ENCODE peak calls at places on chromosome 3, in seven cellular contexts. Y is mesenchymal stem cell; M is PC-9; Z is CD8-positive, alpha-beta T cell; Q is mammary epithelial cell; K is HCT116; C is aorta. H is an unnamed sample.

GRCh38 chr3:122892118-122892517 is 97.2 kb downstream of the SLC49A4 start:
- DNase-seq in Y (no peak), M (no peak), Z (no peak), Q (no peak), K (no peak), C (no peak), H (no peak)

GRCh38 chr3:183592820-183593219 is 37.3 kb upstream of the KLHL6 start:
- DNase-seq in Y (no peak), M (no peak), Z (no peak), Q (no peak), K (no peak), C (no peak), H (no peak)

GRCh38 chr3:106534206-106534605 is 665.4 kb upstream of the CBLB start:
- DNase-seq in Y (peak; percentile 46), M (peak; percentile 41), Z (peak; percentile 25), Q (peak; percentile 60), K (no peak), C (no peak), H (peak; percentile 33)

GRCh38 chr3:108132727-108133373 is 42.0 kb upstream of the CD47 start:
- DNase-seq in Y (peak; percentile 71), M (peak; percentile 99), Z (no peak), Q (peak; percentile 82), K (peak; percentile 39), C (no peak), H (no peak)

GRCh38 chr3:23949784-23950183 is 4.7 kb downstream of the NR1D2 start:
- DNase-seq in Y (peak; percentile 49), M (no peak), Z (no peak), Q (no peak), K (no peak), C (peak; percentile 59), H (no peak)

GRCh38 chr3:150412599-150413069 is 4.5 kb downstream of the TSC22D2 start:
- DNase-seq in Y (peak; percentile 87), M (peak; percentile 70), Z (no peak), Q (peak; percentile 67), K (no peak), C (no peak), H (no peak)

GRCh38 chr3:58722526-58722925 is 56.0 kb upstream of the FAM3D start:
- DNase-seq in Y (no peak), M (no peak), Z (no peak), Q (no peak), K (no peak), C (no peak), H (no peak)

GRCh38 chr3:99551520-99551919 is 86.9 kb upstream of the COL8A1 start:
- DNase-seq in Y (no peak), M (no peak), Z (no peak), Q (no peak), K (no peak), C (no peak), H (no peak)

GRCh38 chr3:13021934-13022265 is 51.3 kb downstream of the IQSEC1 start:
- DNase-seq in Y (no peak), M (no peak), Z (no peak), Q (no peak), K (no peak), C (peak; percentile 47), H (no peak)

GRCh38 chr3:62186967-62187366 is 186.4 kb downstream of the FEZF2 start:
- DNase-seq in Y (peak; percentile 22), M (no peak), Z (no peak), Q (no peak), K (peak; percentile 0), C (no peak), H (no peak)

GRCh38 chr3:150588027-150588830 is 14.9 kb upstream of the SELENOT start:
- DNase-seq in Y (no peak), M (no peak), Z (no peak), Q (no peak), K (no peak), C (no peak), H (no peak)

GRCh38 chr3:194080913-194081800 is 54.8 kb upstream of the HES1 start:
- DNase-seq in Y (no peak), M (no peak), Z (no peak), Q (no peak), K (no peak), C (no peak), H (no peak)

GRCh38 chr3:87624860-87625259 is 348.5 kb upstream of the POU1F1 start:
- DNase-seq in Y (no peak), M (no peak), Z (no peak), Q (no peak), K (no peak), C (no peak), H (no peak)

GRCh38 chr3:81218023-81218422 is 543.4 kb downstream of the GBE1 start:
- DNase-seq in Y (no peak), M (no peak), Z (no peak), Q (no peak), K (no peak), C (no peak), H (no peak)

GRCh38 chr3:58329922-58330413 is 2.7 kb upstream of the PXK start:
- DNase-seq in Y (no peak), M (no peak), Z (no peak), Q (no peak), K (no peak), C (no peak), H (no peak)

GRCh38 chr3:43689766-43690399 is 855 bp upstream of the ABHD5 start:
- DNase-seq in Y (no peak), M (peak; percentile 55), Z (no peak), Q (peak; percentile 41), K (no peak), C (peak; percentile 57), H (no peak)

GRCh38 chr3:48469046-48469915 is 22.7 kb downstream of the ATRIP start:
- DNase-seq in Y (no peak), M (no peak), Z (no peak), Q (no peak), K (no peak), C (no peak), H (no peak)

GRCh38 chr3:104245241-104245640 is 1121.5 kb upstream of the ALCAM start:
- DNase-seq in Y (no peak), M (no peak), Z (no peak), Q (no peak), K (no peak), C (no peak), H (no peak)

GRCh38 chr3:26624209-26624775 is 1.7 kb downstream of the LRRC3B start:
- DNase-seq in Y (no peak), M (no peak), Z (no peak), Q (no peak), K (no peak), C (no peak), H (no peak)

GRCh38 chr3:26623409-26624208 is 1.0 kb downstream of the LRRC3B start:
- DNase-seq in Y (no peak), M (no peak), Z (no peak), Q (no peak), K (no peak), C (no peak), H (no peak)

GRCh38 chr3:26621176-26621575 is 1.4 kb upstream of the LRRC3B start:
- DNase-seq in Y (no peak), M (no peak), Z (no peak), Q (no peak), K (no peak), C (no peak), H (no peak)

GRCh38 chr3:26621891-26622633 is 510 bp upstream of the LRRC3B start:
- DNase-seq in Y (no peak), M (no peak), Z (no peak), Q (no peak), K (no peak), C (no peak), H (no peak)

DNA sequence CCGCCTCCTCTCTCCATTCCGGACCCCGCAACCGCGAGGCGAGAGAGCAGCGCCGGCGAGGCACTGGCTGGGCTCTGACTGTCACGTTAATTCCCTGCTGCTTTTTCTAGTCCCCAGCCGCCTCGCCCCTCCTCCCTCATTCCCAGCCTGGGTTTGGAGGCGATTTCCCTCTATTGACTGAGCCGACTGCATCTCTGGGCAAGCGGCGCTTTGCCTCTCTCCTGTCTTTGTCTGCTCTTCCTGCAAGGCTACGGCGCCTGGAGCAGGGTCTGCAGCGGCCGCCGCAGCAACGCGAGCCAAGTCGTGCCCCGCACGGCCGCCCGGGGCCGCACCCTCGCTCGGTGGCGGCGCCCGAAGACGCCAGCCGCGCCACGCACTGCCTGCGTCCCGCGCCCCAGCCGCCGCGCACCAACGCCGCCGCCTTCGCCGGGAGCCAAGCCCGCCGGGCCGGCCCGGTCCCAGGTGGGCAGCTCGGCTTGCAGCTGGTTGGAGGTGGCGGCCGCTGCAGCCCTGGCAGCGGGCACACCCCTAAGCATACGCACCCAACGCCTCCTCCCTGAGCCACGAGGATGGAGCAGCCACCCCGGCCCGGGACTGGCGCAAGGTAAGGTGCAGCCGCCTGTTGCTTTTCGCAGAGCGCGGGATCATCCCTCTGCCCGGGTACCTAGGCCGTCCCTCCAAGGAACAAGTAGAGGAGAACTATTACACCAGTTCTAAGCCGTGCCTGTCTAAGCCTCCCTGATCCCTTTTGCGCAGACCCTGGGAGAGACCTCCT is at the start of gene LRRC3B:
- DNase-seq in Y (no peak), M (no peak), Z (no peak), Q (no peak), K (no peak), C (no peak), H (no peak)
- H3K9me3 ChIP-seq in Y (no peaks in the 10 kb centered on the region), M (no peaks in the 10 kb centered on the region), Z (no peaks in the 10 kb centered on the region), Q (no peaks in the 10 kb centered on the region), K (no peaks in the 10 kb centered on the region), C (no peaks in the 10 kb centered on the region), H (no peaks in the 10 kb centered on the region)

DNA sequence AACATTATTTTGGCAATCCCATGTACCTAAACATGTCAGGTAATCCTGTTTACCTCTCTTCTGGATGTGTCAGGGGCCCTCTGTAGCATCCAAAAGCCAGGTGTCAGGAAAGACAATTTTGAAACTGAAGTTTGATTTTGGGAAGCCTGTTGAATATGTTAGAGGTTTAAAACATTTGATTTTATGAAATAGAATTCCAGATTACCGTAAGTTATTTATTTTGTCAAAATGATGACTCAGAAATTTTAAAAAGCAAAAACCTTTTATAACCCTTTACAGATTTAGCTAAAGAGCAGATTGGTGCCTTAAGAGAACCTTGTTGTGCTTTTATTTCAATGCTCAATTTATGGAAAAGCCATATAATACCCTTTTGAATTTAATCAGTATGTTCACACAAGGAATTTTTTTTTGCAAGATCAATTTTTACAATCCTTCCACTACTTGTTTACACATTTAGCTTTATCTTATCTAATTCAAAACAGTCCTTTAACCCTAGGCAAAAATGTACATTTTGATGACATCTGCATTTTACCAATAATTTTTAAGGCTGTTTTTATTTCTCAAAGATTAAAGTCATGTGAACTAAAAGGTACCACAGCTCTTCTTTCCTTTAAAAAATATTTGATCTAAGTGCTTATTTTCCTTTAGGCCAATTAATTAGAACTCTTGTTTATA is 10.0 kb downstream of the KIF15 start:
- DNase-seq in Y (no peak), M (no peak), Z (no peak), Q (no peak), K (no peak), C (no peak), H (no peak)
- H3K9me3 ChIP-seq in Y (peaks cover 56% of the 10 kb centered on the region), M (peaks cover 3% of the 10 kb centered on the region), Z (peaks cover 3% of the 10 kb centered on the region), Q (peaks cover 8% of the 10 kb centered on the region), K (peaks cover 8% of the 10 kb centered on the region), C (no peaks in the 10 kb centered on the region), H (no peaks in the 10 kb centered on the region)

GRCh38 chr3:141547791-141548190 is 61.0 kb downstream of the RASA2 start:
- DNase-seq in Y (no peak), M (no peak), Z (no peak), Q (no peak), K (no peak), C (no peak), H (no peak)
- H3K9me3 ChIP-seq in Y (peaks cover 47% of the 10 kb centered on the region), M (peaks cover 5% of the 10 kb centered on the region), Z (peaks cover 6% of the 10 kb centered on the region), Q (no peaks in the 10 kb centered on the region), K (no peaks in the 10 kb centered on the region), C (no peaks in the 10 kb centered on the region), H (peaks cover 6% of the 10 kb centered on the region)

DNA sequence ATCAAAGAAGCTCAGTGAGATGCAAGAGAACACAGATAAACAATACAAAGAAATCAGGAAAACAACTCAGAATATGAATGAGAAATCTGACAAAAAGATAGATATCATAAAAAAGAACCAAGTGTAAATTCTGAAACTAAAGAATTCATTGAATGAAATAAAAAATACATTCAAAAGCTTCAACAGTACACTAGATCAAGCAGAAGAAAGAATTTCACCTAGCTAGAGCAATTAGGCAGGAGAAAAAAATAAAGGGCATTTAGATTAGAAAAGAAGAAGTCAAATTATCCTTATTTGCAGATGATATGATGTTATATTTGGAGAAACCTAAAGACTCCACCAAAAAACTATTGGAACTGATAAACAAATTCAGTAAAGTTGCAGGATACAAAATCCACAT is 19.4 kb upstream of the CX3CR1 start:
- DNase-seq in Y (no peak), M (no peak), Z (no peak), Q (no peak), K (no peak), C (no peak), H (no peak)
- H3K9me3 ChIP-seq in Y (peaks cover 11% of the 10 kb centered on the region), M (peaks cover 7% of the 10 kb centered on the region), Z (peaks cover 4% of the 10 kb centered on the region), Q (peaks cover 2% of the 10 kb centered on the region), K (peaks cover 4% of the 10 kb centered on the region), C (peaks cover 7% of the 10 kb centered on the region), H (peaks cover 5% of the 10 kb centered on the region)

H was measured in T-helper 17 cell.